ENCODE peak calls at places on chromosomes 12 and 14, in eight cellular contexts. F is transverse colon, Q is A549, U is choroid plexus epithelial cell, B is Panc1, L is cardiac muscle cell, D is tibial nerve, K is IMR-90. N is an unnamed sample.

GRCh38 chr14:54098536-54098935 is 141.9 kb upstream of the BMP4 start:
- DNase-seq in F (no peak), Q (no peak), U (no peak), B (no peak), L (no peak), D (no peak), K (no peak), N (peak; percentile 11)

GRCh38 chr12:127455347-127456265 is 811.4 kb upstream of the TMEM132C start:
- DNase-seq in F (no peak), Q (no peak), U (peak; percentile 1), B (no peak), L (peak; percentile 35), D (no peak), K (no peak), N (no peak)

GRCh38 chr12:112711026-112711425 is 80.5 kb upstream of the RPH3A start:
- DNase-seq in F (no peak), Q (no peak), U (no peak), B (no peak), L (no peak), D (no peak), K (no peak), N (no peak)

GRCh38 chr14:66137076-66137475 is 349.1 kb upstream of the CCDC196 start:
- DNase-seq in F (no peak), Q (no peak), U (no peak), B (no peak), L (no peak), D (no peak), K (no peak), N (no peak)

GRCh38 chr14:56664811-56665421 is 85.3 kb downstream of the TMEM260 start:
- DNase-seq in F (no peak), Q (no peak), U (no peak), B (no peak), L (no peak), D (no peak), K (no peak), N (no peak)

GRCh38 chr12:50764861-50765324 is 992 bp downstream of the ATF1 start:
- DNase-seq in F (peak; percentile 39), Q (peak; percentile 72), U (peak; percentile 68), B (no peak), L (peak; percentile 59), D (no peak), K (peak; percentile 35), N (peak; percentile 56)

GRCh38 chr12:116148844-116149243 is 128.6 kb downstream of the MED13L start:
- DNase-seq in F (no peak), Q (peak; percentile 40), U (no peak), B (no peak), L (no peak), D (no peak), K (no peak), N (no peak)

GRCh38 chr14:61379639-61380184 is 58.3 kb downstream of the PRKCH start:
- DNase-seq in F (no peak), Q (no peak), U (no peak), B (no peak), L (no peak), D (no peak), K (no peak), N (no peak)

GRCh38 chr14:24436355-24437019 is 6.1 kb downstream of the SDR39U1 start:
- DNase-seq in F (no peak), Q (peak; percentile 70), U (peak; percentile 90), B (no peak), L (peak; percentile 62), D (no peak), K (peak; percentile 85), N (peak; percentile 87)

GRCh38 chr12:124699878-124700277 is 132.5 kb upstream of the NCOR2 start:
- DNase-seq in F (no peak), Q (no peak), U (no peak), B (no peak), L (no peak), D (no peak), K (no peak), N (no peak)

GRCh38 chr12:53049582-53050318 is at the start of gene TNS2:
- DNase-seq in F (peak; percentile 72), Q (peak; percentile 68), U (peak; percentile 62), B (no peak), L (peak; percentile 35), D (peak; percentile 87), K (peak; percentile 40), N (peak; percentile 81)

GRCh38 chr14:36981832-36982528 is 190.4 kb downstream of the SLC25A21 start:
- DNase-seq in F (no peak), Q (peak; percentile 54), U (peak; percentile 56), B (peak; percentile 39), L (no peak), D (no peak), K (peak; percentile 79), N (peak; percentile 14)

GRCh38 chr14:69685716-69686115 is 74.3 kb downstream of the SUSD6 start:
- DNase-seq in F (peak; percentile 69), Q (no peak), U (peak; percentile 88), B (no peak), L (peak; percentile 56), D (peak; percentile 48), K (peak; percentile 58), N (peak; percentile 70)

GRCh38 chr12:27245039-27245438 is 953 bp downstream of the STK38L start:
- DNase-seq in F (no peak), Q (no peak), U (no peak), B (peak; percentile 8), L (peak; percentile 3), D (no peak), K (no peak), N (no peak)

GRCh38 chr12:41264281-41264680 is 76.2 kb downstream of the PDZRN4 start:
- DNase-seq in F (no peak), Q (peak; percentile 6), U (peak; percentile 25), B (no peak), L (peak; percentile 11), D (no peak), K (no peak), N (peak; percentile 23)

GRCh38 chr12:75207338-75208083 is 2.1 kb downstream of the KCNC2 start:
- DNase-seq in F (no peak), Q (no peak), U (no peak), B (no peak), L (no peak), D (no peak), K (no peak), N (no peak)

GRCh38 chr12:75212072-75212471 is 2.4 kb upstream of the KCNC2 start:
- DNase-seq in F (no peak), Q (no peak), U (no peak), B (no peak), L (no peak), D (no peak), K (no peak), N (no peak)

GRCh38 chr12:75205556-75205955 is 4.1 kb downstream of the KCNC2 start:
- DNase-seq in F (no peak), Q (no peak), U (no peak), B (no peak), L (no peak), D (no peak), K (no peak), N (no peak)

GRCh38 chr12:75208851-75209781 is 523 bp downstream of the KCNC2 start:
- DNase-seq in F (no peak), Q (peak; percentile 9), U (peak; percentile 41), B (no peak), L (peak; percentile 82), D (no peak), K (peak; percentile 18), N (peak; percentile 43)

GRCh38 chr12:75209782-75210138 is at the start of gene KCNC2:
- DNase-seq in F (no peak), Q (no peak), U (no peak), B (no peak), L (no peak), D (no peak), K (no peak), N (no peak)
- H3K4me3 ChIP-seq in F (no peak within 1 kb of the TSS), Q (no peak within 1 kb of the TSS), U (no peak within 1 kb of the TSS), B (no peak within 1 kb of the TSS), L (peak within 1 kb of the TSS; percentile 22), D (no peak within 1 kb of the TSS), K (no peak within 1 kb of the TSS), N (no peak within 1 kb of the TSS)

GRCh38 chr12:42588981-42589464 is 523 bp downstream of the PRICKLE1 start:
- DNase-seq in F (peak; percentile 13), Q (peak; percentile 31), U (peak; percentile 61), B (no peak), L (peak; percentile 82), D (peak; percentile 12), K (peak; percentile 38), N (peak; percentile 38)
- TF ChIP-seq CTCF in F (no peak), Q (peak; percentile 50), U (peak; percentile 74), B (peak; percentile 76), L (peak; percentile 55), D (peak; percentile 12), K (peak; percentile 61), N (peak; percentile 53)

GRCh38 chr14:95488376-95489162 is 27.9 kb downstream of the SYNE3 start:
- DNase-seq in F (no peak), Q (no peak), U (no peak), B (no peak), L (no peak), D (no peak), K (peak; percentile 27), N (no peak)

GRCh38 chr14:95489163-95489887 is 27.1 kb downstream of the SYNE3 start:
- DNase-seq in F (no peak), Q (no peak), U (peak; percentile 43), B (no peak), L (no peak), D (no peak), K (no peak), N (no peak)

GRCh38 chr14:95490127-95490526 is 26.3 kb downstream of the SYNE3 start:
- DNase-seq in F (no peak), Q (no peak), U (no peak), B (no peak), L (no peak), D (no peak), K (no peak), N (no peak)

GRCh38 chr14:95491936-95492608 is 24.4 kb downstream of the SYNE3 start:
- DNase-seq in F (no peak), Q (no peak), U (no peak), B (no peak), L (no peak), D (no peak), K (no peak), N (no peak)

GRCh38 chr14:95490727-95491451 is 25.6 kb downstream of the SYNE3 start:
- DNase-seq in F (peak; percentile 76), Q (peak; percentile 36), U (no peak), B (no peak), L (no peak), D (peak; percentile 59), K (no peak), N (peak; percentile 56)
- H3K4me3 ChIP-seq in F (no peak overlapping the region), Q (no peak overlapping the region), U (no peak overlapping the region), B (no peak overlapping the region), L (no peak overlapping the region), D (no peak overlapping the region), K (no peak overlapping the region), N (no peak overlapping the region)

DNA sequence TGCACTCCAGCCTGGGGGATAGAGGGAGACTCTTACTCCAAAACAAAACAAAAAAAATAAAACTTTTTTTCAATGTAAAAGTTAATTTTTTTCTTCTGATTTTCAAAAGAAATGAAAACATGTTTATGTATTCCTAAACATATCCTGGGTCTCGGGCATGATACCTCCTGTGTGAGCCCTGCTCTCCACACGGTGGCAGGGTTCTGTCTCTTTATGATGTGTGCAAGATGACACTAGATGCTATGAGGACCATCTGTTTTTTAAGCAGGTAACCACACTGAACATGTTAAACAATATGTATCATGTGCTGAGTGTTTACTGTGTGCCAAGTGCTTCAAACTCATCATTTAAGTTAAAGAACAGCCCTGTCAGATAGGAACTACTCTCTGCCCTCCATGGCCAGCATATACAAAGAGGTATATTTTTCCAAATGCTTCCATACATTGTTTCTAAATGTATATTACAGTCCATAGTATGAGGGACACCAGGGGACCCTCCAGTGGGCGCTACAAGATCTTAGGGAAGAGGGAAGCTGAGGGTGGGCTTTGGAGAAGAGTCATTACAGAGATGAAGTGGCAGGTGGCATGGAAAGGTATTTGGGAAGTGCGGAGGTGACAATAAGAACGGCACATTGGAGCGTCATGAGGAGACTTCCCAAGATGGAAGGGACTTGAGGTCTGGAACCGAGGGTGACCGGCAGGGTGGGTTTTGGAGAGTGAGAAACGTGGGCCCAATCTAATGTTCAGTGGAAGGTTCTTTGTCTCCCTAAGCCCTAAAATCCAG is 28.5 kb downstream of the FOS start:
- DNase-seq in F (no peak), Q (peak; percentile 66), U (peak; percentile 56), B (no peak), L (peak; percentile 47), D (no peak), K (peak; percentile 19), N (no peak)
- TF ChIP-seq CTCF in F (no peak), Q (peak; percentile 66), U (peak; percentile 60), B (peak; percentile 49), L (peak; percentile 26), D (no peak), K (peak; percentile 33), N (peak; percentile 45)

N was measured in fibroblast of pulmonary artery.